ENCODE peak calls at places on chromosomes 3 and 15, in ten cellular contexts. One of them, this sample, is unnamed.

GRCh38 chr3:156626104-156626503 is 48.3 kb upstream of the TIPARP start:
- DNase-seq in SW480: peak
- DNase-seq in activated naive CD8-positive, alpha-beta T cell treated with anti-CD3 and anti-CD28 coated beads, Interleukin-2, amount 50 U/mL, for 24 hours: no peak
- DNase-seq in aorta: no peak
- DNase-seq in GM04503: no peak
- DNase-seq in HEK293T: no peak
- DNase-seq in Calu3: peak
- DNase-seq in CD8-positive, alpha-beta memory T cell: no peak
- DNase-seq in fibroblast of lung: peak
- DNase-seq in naive thymus-derived CD4-positive, alpha-beta T cell: no peak
- DNase-seq in this sample: peak

GRCh38 chr15:57133127-57133968 is 214.9 kb downstream of the TCF12 start:
- DNase-seq in SW480: peak
- DNase-seq in activated naive CD8-positive, alpha-beta T cell treated with anti-CD3 and anti-CD28 coated beads, Interleukin-2, amount 50 U/mL, for 24 hours: peak
- DNase-seq in aorta: no peak
- DNase-seq in GM04503: no peak
- DNase-seq in HEK293T: no peak
- DNase-seq in Calu3: no peak
- DNase-seq in CD8-positive, alpha-beta memory T cell: no peak
- DNase-seq in fibroblast of lung: peak
- DNase-seq in naive thymus-derived CD4-positive, alpha-beta T cell: peak
- DNase-seq in this sample: no peak

GRCh38 chr3:181316481-181316880 is 326.9 kb upstream of the DNAJC19 start:
- DNase-seq in SW480: peak
- DNase-seq in activated naive CD8-positive, alpha-beta T cell treated with anti-CD3 and anti-CD28 coated beads, Interleukin-2, amount 50 U/mL, for 24 hours: no peak
- DNase-seq in aorta: no peak
- DNase-seq in GM04503: no peak
- DNase-seq in HEK293T: no peak
- DNase-seq in Calu3: peak
- DNase-seq in CD8-positive, alpha-beta memory T cell: no peak
- DNase-seq in fibroblast of lung: peak
- DNase-seq in naive thymus-derived CD4-positive, alpha-beta T cell: no peak
- DNase-seq in this sample: peak

GRCh38 chr15:90902996-90903732 is at the start of gene MAN2A2:
- DNase-seq in SW480: peak
- DNase-seq in activated naive CD8-positive, alpha-beta T cell treated with anti-CD3 and anti-CD28 coated beads, Interleukin-2, amount 50 U/mL, for 24 hours: peak
- DNase-seq in aorta: peak
- DNase-seq in GM04503: no peak
- DNase-seq in HEK293T: peak
- DNase-seq in Calu3: peak
- DNase-seq in CD8-positive, alpha-beta memory T cell: peak
- DNase-seq in fibroblast of lung: peak
- DNase-seq in naive thymus-derived CD4-positive, alpha-beta T cell: peak
- DNase-seq in this sample: peak

GRCh38 chr3:68773401-68773800 is 158.9 kb downstream of the TAFA4 start:
- DNase-seq in SW480: no peak
- DNase-seq in activated naive CD8-positive, alpha-beta T cell treated with anti-CD3 and anti-CD28 coated beads, Interleukin-2, amount 50 U/mL, for 24 hours: no peak
- DNase-seq in aorta: no peak
- DNase-seq in GM04503: no peak
- DNase-seq in HEK293T: no peak
- DNase-seq in Calu3: no peak
- DNase-seq in CD8-positive, alpha-beta memory T cell: no peak
- DNase-seq in fibroblast of lung: no peak
- DNase-seq in naive thymus-derived CD4-positive, alpha-beta T cell: no peak
- DNase-seq in this sample: no peak

GRCh38 chr3:196611761-196612483 is 27.6 kb upstream of the NRROS start:
- DNase-seq in SW480: no peak
- DNase-seq in activated naive CD8-positive, alpha-beta T cell treated with anti-CD3 and anti-CD28 coated beads, Interleukin-2, amount 50 U/mL, for 24 hours: no peak
- DNase-seq in aorta: no peak
- DNase-seq in GM04503: no peak
- DNase-seq in HEK293T: no peak
- DNase-seq in Calu3: no peak
- DNase-seq in CD8-positive, alpha-beta memory T cell: no peak
- DNase-seq in fibroblast of lung: no peak
- DNase-seq in naive thymus-derived CD4-positive, alpha-beta T cell: no peak
- DNase-seq in this sample: no peak

GRCh38 chr3:58370407-58370806 is 37.7 kb downstream of the PXK start:
- DNase-seq in SW480: no peak
- DNase-seq in activated naive CD8-positive, alpha-beta T cell treated with anti-CD3 and anti-CD28 coated beads, Interleukin-2, amount 50 U/mL, for 24 hours: no peak
- DNase-seq in aorta: no peak
- DNase-seq in GM04503: no peak
- DNase-seq in HEK293T: no peak
- DNase-seq in Calu3: no peak
- DNase-seq in CD8-positive, alpha-beta memory T cell: no peak
- DNase-seq in fibroblast of lung: no peak
- DNase-seq in naive thymus-derived CD4-positive, alpha-beta T cell: no peak
- DNase-seq in this sample: no peak

GRCh38 chr3:3110299-3110630 is at the start of gene IL5RA:
- DNase-seq in SW480: no peak
- DNase-seq in activated naive CD8-positive, alpha-beta T cell treated with anti-CD3 and anti-CD28 coated beads, Interleukin-2, amount 50 U/mL, for 24 hours: no peak
- DNase-seq in aorta: no peak
- DNase-seq in GM04503: no peak
- DNase-seq in HEK293T: no peak
- DNase-seq in Calu3: no peak
- DNase-seq in CD8-positive, alpha-beta memory T cell: peak
- DNase-seq in fibroblast of lung: no peak
- DNase-seq in naive thymus-derived CD4-positive, alpha-beta T cell: no peak
- DNase-seq in this sample: peak

GRCh38 chr3:32147935-32148334 is 41.5 kb downstream of the GPD1L start:
- DNase-seq in SW480: no peak
- DNase-seq in activated naive CD8-positive, alpha-beta T cell treated with anti-CD3 and anti-CD28 coated beads, Interleukin-2, amount 50 U/mL, for 24 hours: no peak
- DNase-seq in aorta: no peak
- DNase-seq in GM04503: no peak
- DNase-seq in HEK293T: peak
- DNase-seq in Calu3: no peak
- DNase-seq in CD8-positive, alpha-beta memory T cell: no peak
- DNase-seq in fibroblast of lung: no peak
- DNase-seq in naive thymus-derived CD4-positive, alpha-beta T cell: no peak
- DNase-seq in this sample: no peak

GRCh38 chr3:138938056-138938876 is 8.7 kb downstream of the FOXL2 start:
- DNase-seq in SW480: no peak
- DNase-seq in activated naive CD8-positive, alpha-beta T cell treated with anti-CD3 and anti-CD28 coated beads, Interleukin-2, amount 50 U/mL, for 24 hours: no peak
- DNase-seq in aorta: no peak
- DNase-seq in GM04503: no peak
- DNase-seq in HEK293T: no peak
- DNase-seq in Calu3: no peak
- DNase-seq in CD8-positive, alpha-beta memory T cell: no peak
- DNase-seq in fibroblast of lung: no peak
- DNase-seq in naive thymus-derived CD4-positive, alpha-beta T cell: no peak
- DNase-seq in this sample: no peak

GRCh38 chr3:50525987-50526386 is 22.6 kb upstream of the CACNA2D2 start:
- DNase-seq in SW480: peak
- DNase-seq in activated naive CD8-positive, alpha-beta T cell treated with anti-CD3 and anti-CD28 coated beads, Interleukin-2, amount 50 U/mL, for 24 hours: peak
- DNase-seq in aorta: peak
- DNase-seq in GM04503: no peak
- DNase-seq in HEK293T: peak
- DNase-seq in Calu3: peak
- DNase-seq in CD8-positive, alpha-beta memory T cell: peak
- DNase-seq in fibroblast of lung: peak
- DNase-seq in naive thymus-derived CD4-positive, alpha-beta T cell: no peak
- DNase-seq in this sample: peak

GRCh38 chr3:194592798-194593752 is 40.1 kb downstream of the TMEM44 start:
- DNase-seq in SW480: peak
- DNase-seq in activated naive CD8-positive, alpha-beta T cell treated with anti-CD3 and anti-CD28 coated beads, Interleukin-2, amount 50 U/mL, for 24 hours: no peak
- DNase-seq in aorta: peak
- DNase-seq in GM04503: peak
- DNase-seq in HEK293T: no peak
- DNase-seq in Calu3: peak
- DNase-seq in CD8-positive, alpha-beta memory T cell: no peak
- DNase-seq in fibroblast of lung: peak
- DNase-seq in naive thymus-derived CD4-positive, alpha-beta T cell: no peak
- DNase-seq in this sample: peak

GRCh38 chr3:184545769-184546168 is 15.8 kb upstream of the EPHB3 start:
- DNase-seq in SW480: no peak
- DNase-seq in activated naive CD8-positive, alpha-beta T cell treated with anti-CD3 and anti-CD28 coated beads, Interleukin-2, amount 50 U/mL, for 24 hours: no peak
- DNase-seq in aorta: no peak
- DNase-seq in GM04503: no peak
- DNase-seq in HEK293T: no peak
- DNase-seq in Calu3: no peak
- DNase-seq in CD8-positive, alpha-beta memory T cell: no peak
- DNase-seq in fibroblast of lung: no peak
- DNase-seq in naive thymus-derived CD4-positive, alpha-beta T cell: no peak
- DNase-seq in this sample: no peak

GRCh38 chr3:195366200-195366910 is 76.5 kb downstream of the ACAP2 start:
- DNase-seq in SW480: no peak
- DNase-seq in activated naive CD8-positive, alpha-beta T cell treated with anti-CD3 and anti-CD28 coated beads, Interleukin-2, amount 50 U/mL, for 24 hours: no peak
- DNase-seq in aorta: no peak
- DNase-seq in GM04503: no peak
- DNase-seq in HEK293T: no peak
- DNase-seq in Calu3: no peak
- DNase-seq in CD8-positive, alpha-beta memory T cell: no peak
- DNase-seq in fibroblast of lung: no peak
- DNase-seq in naive thymus-derived CD4-positive, alpha-beta T cell: no peak
- DNase-seq in this sample: no peak

GRCh38 chr3:122676759-122677158 is 3.9 kb upstream of the PARP14 start:
- DNase-seq in SW480: no peak
- DNase-seq in activated naive CD8-positive, alpha-beta T cell treated with anti-CD3 and anti-CD28 coated beads, Interleukin-2, amount 50 U/mL, for 24 hours: no peak
- DNase-seq in aorta: no peak
- DNase-seq in GM04503: peak
- DNase-seq in HEK293T: no peak
- DNase-seq in Calu3: no peak
- DNase-seq in CD8-positive, alpha-beta memory T cell: no peak
- DNase-seq in fibroblast of lung: peak
- DNase-seq in naive thymus-derived CD4-positive, alpha-beta T cell: no peak
- DNase-seq in this sample: no peak

GRCh38 chr15:73564255-73564654 is 68.9 kb downstream of the NPTN start:
- DNase-seq in SW480: peak
- DNase-seq in activated naive CD8-positive, alpha-beta T cell treated with anti-CD3 and anti-CD28 coated beads, Interleukin-2, amount 50 U/mL, for 24 hours: no peak
- DNase-seq in aorta: no peak
- DNase-seq in GM04503: peak
- DNase-seq in HEK293T: no peak
- DNase-seq in Calu3: peak
- DNase-seq in CD8-positive, alpha-beta memory T cell: no peak
- DNase-seq in fibroblast of lung: peak
- DNase-seq in naive thymus-derived CD4-positive, alpha-beta T cell: no peak
- DNase-seq in this sample: no peak

GRCh38 chr3:65210026-65210814 is 522.4 kb upstream of the ADAMTS9 start:
- DNase-seq in SW480: no peak
- DNase-seq in activated naive CD8-positive, alpha-beta T cell treated with anti-CD3 and anti-CD28 coated beads, Interleukin-2, amount 50 U/mL, for 24 hours: no peak
- DNase-seq in aorta: no peak
- DNase-seq in GM04503: no peak
- DNase-seq in HEK293T: no peak
- DNase-seq in Calu3: no peak
- DNase-seq in CD8-positive, alpha-beta memory T cell: no peak
- DNase-seq in fibroblast of lung: no peak
- DNase-seq in naive thymus-derived CD4-positive, alpha-beta T cell: no peak
- DNase-seq in this sample: no peak

GRCh38 chr3:123740391-123740822 is 143.7 kb downstream of the MYLK start:
- DNase-seq in SW480: no peak
- DNase-seq in activated naive CD8-positive, alpha-beta T cell treated with anti-CD3 and anti-CD28 coated beads, Interleukin-2, amount 50 U/mL, for 24 hours: no peak
- DNase-seq in aorta: no peak
- DNase-seq in GM04503: no peak
- DNase-seq in HEK293T: no peak
- DNase-seq in Calu3: no peak
- DNase-seq in CD8-positive, alpha-beta memory T cell: no peak
- DNase-seq in fibroblast of lung: no peak
- DNase-seq in naive thymus-derived CD4-positive, alpha-beta T cell: no peak
- DNase-seq in this sample: no peak

GRCh38 chr3:134663646-134664456 is 13.0 kb upstream of the KY start:
- DNase-seq in SW480: no peak
- DNase-seq in activated naive CD8-positive, alpha-beta T cell treated with anti-CD3 and anti-CD28 coated beads, Interleukin-2, amount 50 U/mL, for 24 hours: no peak
- DNase-seq in aorta: no peak
- DNase-seq in GM04503: no peak
- DNase-seq in HEK293T: no peak
- DNase-seq in Calu3: no peak
- DNase-seq in CD8-positive, alpha-beta memory T cell: no peak
- DNase-seq in fibroblast of lung: peak
- DNase-seq in naive thymus-derived CD4-positive, alpha-beta T cell: no peak
- DNase-seq in this sample: peak

GRCh38 chr15:58383876-58384275 is 47.9 kb upstream of the LIPC start:
- DNase-seq in SW480: no peak
- DNase-seq in activated naive CD8-positive, alpha-beta T cell treated with anti-CD3 and anti-CD28 coated beads, Interleukin-2, amount 50 U/mL, for 24 hours: peak
- DNase-seq in aorta: no peak
- DNase-seq in GM04503: no peak
- DNase-seq in HEK293T: no peak
- DNase-seq in Calu3: no peak
- DNase-seq in CD8-positive, alpha-beta memory T cell: no peak
- DNase-seq in fibroblast of lung: no peak
- DNase-seq in naive thymus-derived CD4-positive, alpha-beta T cell: no peak
- DNase-seq in this sample: no peak

GRCh38 chr3:5022966-5023776 is 43.9 kb downstream of the BHLHE40 start:
- DNase-seq in SW480: peak
- DNase-seq in activated naive CD8-positive, alpha-beta T cell treated with anti-CD3 and anti-CD28 coated beads, Interleukin-2, amount 50 U/mL, for 24 hours: peak
- DNase-seq in aorta: peak
- DNase-seq in GM04503: peak
- DNase-seq in HEK293T: no peak
- DNase-seq in Calu3: peak
- DNase-seq in CD8-positive, alpha-beta memory T cell: no peak
- DNase-seq in fibroblast of lung: peak
- DNase-seq in naive thymus-derived CD4-positive, alpha-beta T cell: no peak
- DNase-seq in this sample: peak

GRCh38 chr15:32668942-32669341 is 27.4 kb downstream of the SCG5 start:
- DNase-seq in SW480: no peak
- DNase-seq in activated naive CD8-positive, alpha-beta T cell treated with anti-CD3 and anti-CD28 coated beads, Interleukin-2, amount 50 U/mL, for 24 hours: no peak
- DNase-seq in aorta: no peak
- DNase-seq in GM04503: no peak
- DNase-seq in HEK293T: no peak
- DNase-seq in Calu3: no peak
- DNase-seq in CD8-positive, alpha-beta memory T cell: no peak
- DNase-seq in fibroblast of lung: no peak
- DNase-seq in naive thymus-derived CD4-positive, alpha-beta T cell: no peak
- DNase-seq in this sample: no peak

GRCh38 chr3:61650719-61651118 is 89.3 kb downstream of the PTPRG start:
- DNase-seq in SW480: no peak
- DNase-seq in activated naive CD8-positive, alpha-beta T cell treated with anti-CD3 and anti-CD28 coated beads, Interleukin-2, amount 50 U/mL, for 24 hours: no peak
- DNase-seq in aorta: no peak
- DNase-seq in GM04503: no peak
- DNase-seq in HEK293T: no peak
- DNase-seq in Calu3: no peak
- DNase-seq in CD8-positive, alpha-beta memory T cell: no peak
- DNase-seq in fibroblast of lung: no peak
- DNase-seq in naive thymus-derived CD4-positive, alpha-beta T cell: no peak
- DNase-seq in this sample: no peak

GRCh38 chr3:190554197-190554596 is 40.3 kb downstream of the IL1RAP start:
- DNase-seq in SW480: no peak
- DNase-seq in activated naive CD8-positive, alpha-beta T cell treated with anti-CD3 and anti-CD28 coated beads, Interleukin-2, amount 50 U/mL, for 24 hours: no peak
- DNase-seq in aorta: no peak
- DNase-seq in GM04503: no peak
- DNase-seq in HEK293T: no peak
- DNase-seq in Calu3: no peak
- DNase-seq in CD8-positive, alpha-beta memory T cell: no peak
- DNase-seq in fibroblast of lung: no peak
- DNase-seq in naive thymus-derived CD4-positive, alpha-beta T cell: no peak
- DNase-seq in this sample: no peak

GRCh38 chr3:195250473-195251251 is 20.3 kb downstream of the XXYLT1 start:
- DNase-seq in SW480: no peak
- DNase-seq in activated naive CD8-positive, alpha-beta T cell treated with anti-CD3 and anti-CD28 coated beads, Interleukin-2, amount 50 U/mL, for 24 hours: no peak
- DNase-seq in aorta: no peak
- DNase-seq in GM04503: no peak
- DNase-seq in HEK293T: no peak
- DNase-seq in Calu3: no peak
- DNase-seq in CD8-positive, alpha-beta memory T cell: no peak
- DNase-seq in fibroblast of lung: no peak
- DNase-seq in naive thymus-derived CD4-positive, alpha-beta T cell: no peak
- DNase-seq in this sample: no peak

GRCh38 chr15:90234519-90234988 is 545 bp downstream of the GDPGP1 start:
- DNase-seq in SW480: no peak
- DNase-seq in activated naive CD8-positive, alpha-beta T cell treated with anti-CD3 and anti-CD28 coated beads, Interleukin-2, amount 50 U/mL, for 24 hours: no peak
- DNase-seq in aorta: no peak
- DNase-seq in GM04503: no peak
- DNase-seq in HEK293T: no peak
- DNase-seq in Calu3: no peak
- DNase-seq in CD8-positive, alpha-beta memory T cell: no peak
- DNase-seq in fibroblast of lung: peak
- DNase-seq in naive thymus-derived CD4-positive, alpha-beta T cell: no peak
- DNase-seq in this sample: peak

This sample was measured in trophoblast cell.